ENCODE peak calls at places on chromosomes 5 and 9, in ten cellular contexts. One of them, this sample, is unnamed.

GRCh38 chr5:180136661-180137381 is 65.3 kb upstream of the RNF130 start:
- DNase-seq in skeletal muscle cell: no peak
- DNase-seq in brain microvascular endothelial cell: no peak
- DNase-seq in heart left ventricle: peak
- DNase-seq in upper lobe of right lung: no peak
- DNase-seq in body of pancreas: no peak
- DNase-seq in OCI-LY7: no peak
- DNase-seq in hepatocyte: no peak
- DNase-seq in GM23338: no peak
- DNase-seq in lower lobe of right lung: peak
- DNase-seq in this sample: no peak

GRCh38 chr5:89342106-89342876 is 459.3 kb upstream of the MEF2C start:
- DNase-seq in GM23338: no peak
- DNase-seq in skeletal muscle cell: peak
- DNase-seq in heart left ventricle: no peak
- DNase-seq in OCI-LY7: no peak
- DNase-seq in lower lobe of right lung: no peak
- DNase-seq in brain microvascular endothelial cell: peak
- DNase-seq in body of pancreas: no peak
- DNase-seq in hepatocyte: no peak
- DNase-seq in upper lobe of right lung: no peak
- DNase-seq in this sample: no peak

GRCh38 chr5:164184158-164184557 is 678.7 kb downstream of the MAT2B start:
- DNase-seq in brain microvascular endothelial cell: no peak
- DNase-seq in skeletal muscle cell: no peak
- DNase-seq in hepatocyte: no peak
- DNase-seq in GM23338: peak
- DNase-seq in lower lobe of right lung: no peak
- DNase-seq in upper lobe of right lung: no peak
- DNase-seq in heart left ventricle: no peak
- DNase-seq in body of pancreas: no peak
- DNase-seq in OCI-LY7: no peak
- DNase-seq in this sample: no peak

GRCh38 chr9:13857521-13857920 is 456.4 kb downstream of the NFIB start:
- DNase-seq in heart left ventricle: no peak
- DNase-seq in GM23338: no peak
- DNase-seq in brain microvascular endothelial cell: peak
- DNase-seq in skeletal muscle cell: no peak
- DNase-seq in OCI-LY7: no peak
- DNase-seq in upper lobe of right lung: no peak
- DNase-seq in hepatocyte: no peak
- DNase-seq in lower lobe of right lung: no peak
- DNase-seq in body of pancreas: no peak
- DNase-seq in this sample: no peak

GRCh38 chr9:91416086-91416712 is 7.4 kb downstream of the NFIL3 start:
- DNase-seq in OCI-LY7: no peak
- DNase-seq in skeletal muscle cell: no peak
- DNase-seq in upper lobe of right lung: no peak
- DNase-seq in heart left ventricle: no peak
- DNase-seq in GM23338: no peak
- DNase-seq in lower lobe of right lung: no peak
- DNase-seq in body of pancreas: no peak
- DNase-seq in brain microvascular endothelial cell: no peak
- DNase-seq in hepatocyte: no peak
- DNase-seq in this sample: no peak

GRCh38 chr5:52961238-52961637 is 27.9 kb upstream of the ITGA2 start:
- DNase-seq in hepatocyte: no peak
- DNase-seq in OCI-LY7: no peak
- DNase-seq in body of pancreas: no peak
- DNase-seq in lower lobe of right lung: no peak
- DNase-seq in upper lobe of right lung: no peak
- DNase-seq in skeletal muscle cell: no peak
- DNase-seq in GM23338: no peak
- DNase-seq in brain microvascular endothelial cell: no peak
- DNase-seq in heart left ventricle: peak
- DNase-seq in this sample: no peak

GRCh38 chr5:14296533-14297331 is 153.6 kb downstream of the TRIO start:
- DNase-seq in GM23338: no peak
- DNase-seq in heart left ventricle: no peak
- DNase-seq in body of pancreas: peak
- DNase-seq in lower lobe of right lung: no peak
- DNase-seq in brain microvascular endothelial cell: no peak
- DNase-seq in upper lobe of right lung: no peak
- DNase-seq in skeletal muscle cell: no peak
- DNase-seq in hepatocyte: no peak
- DNase-seq in OCI-LY7: no peak
- DNase-seq in this sample: no peak

GRCh38 chr5:85000671-85001070 is 616.0 kb upstream of the EDIL3 start:
- DNase-seq in hepatocyte: no peak
- DNase-seq in GM23338: no peak
- DNase-seq in brain microvascular endothelial cell: peak
- DNase-seq in lower lobe of right lung: no peak
- DNase-seq in body of pancreas: no peak
- DNase-seq in heart left ventricle: no peak
- DNase-seq in OCI-LY7: no peak
- DNase-seq in skeletal muscle cell: no peak
- DNase-seq in upper lobe of right lung: no peak
- DNase-seq in this sample: no peak

GRCh38 chr5:134411546-134412266 is at the start of gene CDKN2AIPNL:
- DNase-seq in heart left ventricle: peak
- DNase-seq in hepatocyte: peak
- DNase-seq in OCI-LY7: peak
- DNase-seq in GM23338: peak
- DNase-seq in lower lobe of right lung: peak
- DNase-seq in skeletal muscle cell: peak
- DNase-seq in body of pancreas: peak
- DNase-seq in upper lobe of right lung: peak
- DNase-seq in brain microvascular endothelial cell: peak
- DNase-seq in this sample: peak

DNA sequence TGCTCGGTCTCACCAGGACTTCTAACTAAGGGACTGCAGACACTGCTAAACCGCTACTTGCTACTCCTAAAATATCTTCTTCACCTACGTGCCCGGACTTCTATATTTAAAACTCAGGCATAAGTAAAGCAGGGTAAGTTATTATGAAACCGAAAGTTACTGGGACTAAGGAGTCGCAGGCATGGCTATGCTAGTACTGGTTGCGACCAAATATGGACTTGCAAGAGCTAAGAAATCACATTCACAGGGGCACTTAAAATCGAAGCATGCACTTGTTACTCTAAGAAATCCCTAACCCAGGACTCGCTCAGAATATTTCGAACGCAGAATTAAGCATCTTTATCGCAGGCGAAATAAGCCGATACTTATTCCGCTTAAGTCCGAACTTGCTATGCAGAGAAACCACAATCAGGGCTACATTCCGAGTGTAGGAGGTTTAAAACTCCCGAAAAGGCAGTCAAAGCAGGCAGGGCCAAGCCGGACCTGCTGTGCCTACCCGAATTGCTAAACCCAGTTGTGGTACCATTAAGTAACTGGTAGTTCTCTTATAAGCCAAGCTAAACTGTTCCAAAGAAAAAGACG is 2.1 kb downstream of the ANXA2R start:
- DNase-seq in brain microvascular endothelial cell: peak
- DNase-seq in hepatocyte: no peak
- DNase-seq in lower lobe of right lung: no peak
- DNase-seq in heart left ventricle: peak
- DNase-seq in skeletal muscle cell: no peak
- DNase-seq in GM23338: peak
- DNase-seq in body of pancreas: no peak
- DNase-seq in OCI-LY7: peak
- DNase-seq in upper lobe of right lung: no peak
- DNase-seq in this sample: no peak
- H3K4me3 ChIP-seq in brain microvascular endothelial cell: peak
- H3K4me3 ChIP-seq in hepatocyte: no peak
- H3K4me3 ChIP-seq in lower lobe of right lung: peak
- H3K4me3 ChIP-seq in heart left ventricle: peak
- H3K4me3 ChIP-seq in skeletal muscle cell: peak
- H3K4me3 ChIP-seq in GM23338: peak
- H3K4me3 ChIP-seq in body of pancreas: no peak
- H3K4me3 ChIP-seq in OCI-LY7: peak
- H3K4me3 ChIP-seq in upper lobe of right lung: peak
- H3K4me3 ChIP-seq in this sample: no peak

DNA sequence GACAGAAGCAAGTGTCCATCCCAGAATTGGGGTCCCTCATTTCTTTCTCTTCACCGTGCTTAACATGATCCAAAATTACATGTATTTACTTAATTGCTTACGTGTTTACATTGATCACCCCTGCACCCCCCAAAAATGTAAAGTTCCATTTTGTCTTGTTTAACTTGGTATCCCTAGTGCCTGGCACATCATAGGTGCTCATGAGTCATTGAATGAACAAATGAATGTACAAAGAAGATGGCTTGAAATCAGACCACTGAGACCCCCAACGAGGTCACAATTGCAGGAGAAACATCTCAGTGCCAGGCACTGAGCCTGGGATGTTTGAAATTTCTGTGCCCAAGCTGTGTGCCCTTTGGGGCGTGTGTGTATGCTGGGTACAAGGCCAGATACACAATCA is 45.2 kb upstream of the NDFIP1 start:
- DNase-seq in GM23338: no peak
- DNase-seq in skeletal muscle cell: no peak
- DNase-seq in lower lobe of right lung: no peak
- DNase-seq in hepatocyte: no peak
- DNase-seq in heart left ventricle: no peak
- DNase-seq in brain microvascular endothelial cell: no peak
- DNase-seq in upper lobe of right lung: no peak
- DNase-seq in body of pancreas: no peak
- DNase-seq in OCI-LY7: no peak
- DNase-seq in this sample: no peak
- H3K4me3 ChIP-seq in GM23338: peak
- H3K4me3 ChIP-seq in skeletal muscle cell: no peak
- H3K4me3 ChIP-seq in lower lobe of right lung: no peak
- H3K4me3 ChIP-seq in hepatocyte: no peak
- H3K4me3 ChIP-seq in heart left ventricle: peak
- H3K4me3 ChIP-seq in brain microvascular endothelial cell: no peak
- H3K4me3 ChIP-seq in upper lobe of right lung: no peak
- H3K4me3 ChIP-seq in body of pancreas: no peak
- H3K4me3 ChIP-seq in OCI-LY7: no peak
- H3K4me3 ChIP-seq in this sample: no peak

GRCh38 chr9:82021198-82021597 is 32.6 kb downstream of the SPATA31D1 start:
- DNase-seq in hepatocyte: peak
- DNase-seq in heart left ventricle: peak
- DNase-seq in body of pancreas: no peak
- DNase-seq in skeletal muscle cell: peak
- DNase-seq in brain microvascular endothelial cell: peak
- DNase-seq in lower lobe of right lung: no peak
- DNase-seq in OCI-LY7: no peak
- DNase-seq in GM23338: no peak
- DNase-seq in upper lobe of right lung: no peak
- DNase-seq in this sample: no peak

GRCh38 chr9:82024931-82025330 is 36.4 kb downstream of the SPATA31D1 start:
- DNase-seq in upper lobe of right lung: no peak
- DNase-seq in skeletal muscle cell: no peak
- DNase-seq in hepatocyte: no peak
- DNase-seq in OCI-LY7: no peak
- DNase-seq in heart left ventricle: no peak
- DNase-seq in brain microvascular endothelial cell: no peak
- DNase-seq in lower lobe of right lung: no peak
- DNase-seq in GM23338: no peak
- DNase-seq in body of pancreas: no peak
- DNase-seq in this sample: no peak

GRCh38 chr9:82022121-82022520 is 33.5 kb downstream of the SPATA31D1 start:
- DNase-seq in OCI-LY7: no peak
- DNase-seq in upper lobe of right lung: no peak
- DNase-seq in skeletal muscle cell: no peak
- DNase-seq in hepatocyte: no peak
- DNase-seq in heart left ventricle: no peak
- DNase-seq in lower lobe of right lung: no peak
- DNase-seq in body of pancreas: no peak
- DNase-seq in brain microvascular endothelial cell: no peak
- DNase-seq in GM23338: no peak
- DNase-seq in this sample: no peak

DNA sequence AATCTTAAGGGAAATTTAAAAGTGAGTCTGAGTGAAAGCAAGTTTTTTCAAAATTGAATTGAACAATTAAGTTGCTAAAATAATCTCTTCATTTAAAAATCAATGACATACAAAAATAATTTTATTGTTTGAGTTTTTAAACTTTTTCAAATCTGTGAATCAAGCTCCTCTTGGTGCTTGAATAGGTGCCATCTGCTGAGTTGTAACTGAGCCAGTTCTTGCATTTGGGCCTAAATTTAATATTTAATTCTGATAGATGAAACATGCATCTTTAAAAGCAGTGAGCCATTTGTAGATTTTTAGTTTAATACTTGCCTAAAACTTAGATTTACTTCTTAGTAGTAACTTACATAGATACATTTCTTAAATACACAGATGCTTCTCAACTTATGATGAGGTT is 31.8 kb downstream of the SPATA31D1 start:
- DNase-seq in hepatocyte: no peak
- DNase-seq in OCI-LY7: no peak
- DNase-seq in skeletal muscle cell: no peak
- DNase-seq in brain microvascular endothelial cell: no peak
- DNase-seq in body of pancreas: no peak
- DNase-seq in GM23338: no peak
- DNase-seq in upper lobe of right lung: no peak
- DNase-seq in heart left ventricle: no peak
- DNase-seq in lower lobe of right lung: no peak
- DNase-seq in this sample: no peak
- H3K4me3 ChIP-seq in hepatocyte: no peak
- H3K4me3 ChIP-seq in OCI-LY7: no peak
- H3K4me3 ChIP-seq in skeletal muscle cell: no peak
- H3K4me3 ChIP-seq in brain microvascular endothelial cell: no peak
- H3K4me3 ChIP-seq in body of pancreas: no peak
- H3K4me3 ChIP-seq in GM23338: no peak
- H3K4me3 ChIP-seq in upper lobe of right lung: no peak
- H3K4me3 ChIP-seq in heart left ventricle: no peak
- H3K4me3 ChIP-seq in lower lobe of right lung: no peak
- H3K4me3 ChIP-seq in this sample: no peak

GRCh38 chr5:79759848-79760247 is 70.2 kb downstream of the CMYA5 start:
- DNase-seq in OCI-LY7: no peak
- DNase-seq in brain microvascular endothelial cell: no peak
- DNase-seq in upper lobe of right lung: no peak
- DNase-seq in GM23338: no peak
- DNase-seq in hepatocyte: no peak
- DNase-seq in body of pancreas: no peak
- DNase-seq in heart left ventricle: no peak
- DNase-seq in skeletal muscle cell: no peak
- DNase-seq in lower lobe of right lung: no peak
- DNase-seq in this sample: no peak

GRCh38 chr5:79754865-79755555 is 65.4 kb downstream of the CMYA5 start:
- DNase-seq in brain microvascular endothelial cell: no peak
- DNase-seq in upper lobe of right lung: no peak
- DNase-seq in OCI-LY7: no peak
- DNase-seq in GM23338: no peak
- DNase-seq in skeletal muscle cell: no peak
- DNase-seq in heart left ventricle: no peak
- DNase-seq in lower lobe of right lung: no peak
- DNase-seq in hepatocyte: peak
- DNase-seq in body of pancreas: no peak
- DNase-seq in this sample: no peak

GRCh38 chr5:79762929-79763328 is 73.3 kb downstream of the CMYA5 start:
- DNase-seq in skeletal muscle cell: no peak
- DNase-seq in hepatocyte: no peak
- DNase-seq in upper lobe of right lung: no peak
- DNase-seq in heart left ventricle: no peak
- DNase-seq in GM23338: no peak
- DNase-seq in OCI-LY7: no peak
- DNase-seq in lower lobe of right lung: no peak
- DNase-seq in body of pancreas: no peak
- DNase-seq in brain microvascular endothelial cell: no peak
- DNase-seq in this sample: no peak

GRCh38 chr5:79756102-79756501 is 66.5 kb downstream of the CMYA5 start:
- DNase-seq in upper lobe of right lung: no peak
- DNase-seq in GM23338: no peak
- DNase-seq in skeletal muscle cell: no peak
- DNase-seq in lower lobe of right lung: no peak
- DNase-seq in hepatocyte: no peak
- DNase-seq in body of pancreas: no peak
- DNase-seq in heart left ventricle: no peak
- DNase-seq in brain microvascular endothelial cell: no peak
- DNase-seq in OCI-LY7: no peak
- DNase-seq in this sample: no peak

GRCh38 chr5:79759436-79759835 is 69.8 kb downstream of the CMYA5 start:
- DNase-seq in lower lobe of right lung: no peak
- DNase-seq in heart left ventricle: no peak
- DNase-seq in brain microvascular endothelial cell: peak
- DNase-seq in skeletal muscle cell: peak
- DNase-seq in OCI-LY7: no peak
- DNase-seq in body of pancreas: no peak
- DNase-seq in GM23338: no peak
- DNase-seq in upper lobe of right lung: no peak
- DNase-seq in hepatocyte: no peak
- DNase-seq in this sample: no peak
- H3K4me3 ChIP-seq in lower lobe of right lung: no peak
- H3K4me3 ChIP-seq in heart left ventricle: no peak
- H3K4me3 ChIP-seq in brain microvascular endothelial cell: no peak
- H3K4me3 ChIP-seq in skeletal muscle cell: no peak
- H3K4me3 ChIP-seq in OCI-LY7: no peak
- H3K4me3 ChIP-seq in body of pancreas: no peak
- H3K4me3 ChIP-seq in GM23338: no peak
- H3K4me3 ChIP-seq in upper lobe of right lung: no peak
- H3K4me3 ChIP-seq in hepatocyte: no peak
- H3K4me3 ChIP-seq in this sample: no peak